ENCODE peak calls at places on chromosomes 16 and 17, in nine cellular contexts. Z is mesendoderm, V is Panc1, C is uterus, Y is body of pancreas, D is small intestine, H is GM23248, K is mammary epithelial cell, R is HL-60. W is an unnamed sample.

GRCh38 chr17:63033142-63033541 is 67.1 kb downstream of the TANC2 start:
- DNase-seq in R (no peak), H (no peak), D (no peak), C (no peak), V (no peak), Z (peak; percentile 72), K (no peak), Y (no peak), W (no peak)

GRCh38 chr17:63950940-63951907 is 19.1 kb upstream of the CD79B start:
- DNase-seq in K (peak; percentile 39), R (peak; percentile 4), C (no peak), Y (peak; percentile 70), V (peak; percentile 8), Z (peak; percentile 54), H (no peak), D (peak; percentile 70), W (no peak)

GRCh38 chr16:30430428-30430970 is 669 bp upstream of the DCTPP1 start:
- DNase-seq in D (peak; percentile 35), H (peak; percentile 45), Z (no peak), K (no peak), Y (no peak), R (peak; percentile 69), C (peak; percentile 33), V (no peak), W (no peak)

GRCh38 chr17:80844418-80844990 is 147.1 kb upstream of the CHMP6 start:
- DNase-seq in V (no peak), K (no peak), C (no peak), R (no peak), Y (peak; percentile 6), Z (no peak), D (no peak), H (no peak), W (no peak)

GRCh38 chr17:41942626-41943025 is 12.2 kb downstream of the ODAD4 start:
- DNase-seq in V (no peak), K (no peak), D (no peak), C (no peak), Z (no peak), Y (no peak), H (no peak), R (no peak), W (no peak)

GRCh38 chr17:43388198-43389021 is 10.4 kb upstream of the ARL4D start:
- DNase-seq in Y (peak; percentile 92), H (peak; percentile 97), D (peak; percentile 93), K (peak; percentile 91), R (peak; percentile 92), C (peak; percentile 90), V (no peak), Z (peak; percentile 96), W (peak; percentile 69)

GRCh38 chr17:40596261-40596919 is 31.1 kb upstream of the CCR7 start:
- DNase-seq in K (peak; percentile 10), C (no peak), R (peak; percentile 15), V (no peak), Y (no peak), D (no peak), Z (peak; percentile 67), H (no peak), W (no peak)

GRCh38 chr16:55628306-55628968 is 27.4 kb upstream of the SLC6A2 start:
- DNase-seq in Z (peak; percentile 5), R (no peak), D (no peak), V (no peak), C (no peak), K (no peak), Y (no peak), H (no peak), W (no peak)

GRCh38 chr17:50447870-50448573 is 20.7 kb downstream of the CHAD start:
- DNase-seq in K (no peak), D (peak; percentile 65), C (no peak), Z (no peak), R (no peak), V (no peak), H (no peak), Y (peak; percentile 68), W (no peak)

GRCh38 chr16:14024300-14024699 is 46.8 kb upstream of the MRTFB start:
- DNase-seq in V (no peak), Z (no peak), Y (no peak), H (peak; percentile 34), C (no peak), R (no peak), K (no peak), D (no peak), W (no peak)

GRCh38 chr17:36591434-36592315 is at the start of gene DHRS11:
- DNase-seq in Z (peak; percentile 87), R (peak; percentile 78), C (peak; percentile 83), V (no peak), D (peak; percentile 86), H (peak; percentile 90), K (peak; percentile 74), Y (peak; percentile 83), W (peak; percentile 67)

GRCh38 chr16:16830973-16831372 is 452.0 kb downstream of the NPIPA7 start:
- DNase-seq in H (no peak), R (no peak), Z (no peak), C (no peak), K (no peak), Y (no peak), V (no peak), D (no peak), W (no peak)

GRCh38 chr16:85002643-85003042 is 8.7 kb downstream of the ZDHHC7 start:
- DNase-seq in C (no peak), H (no peak), V (no peak), Y (no peak), D (no peak), R (no peak), Z (no peak), K (no peak), W (no peak)

GRCh38 chr17:7523033-7523432 is 25.8 kb upstream of the TNFSF12 start:
- DNase-seq in Z (peak; percentile 90), C (no peak), K (no peak), H (peak; percentile 30), R (peak; percentile 14), V (no peak), D (peak; percentile 27), Y (no peak), W (no peak)

DNA sequence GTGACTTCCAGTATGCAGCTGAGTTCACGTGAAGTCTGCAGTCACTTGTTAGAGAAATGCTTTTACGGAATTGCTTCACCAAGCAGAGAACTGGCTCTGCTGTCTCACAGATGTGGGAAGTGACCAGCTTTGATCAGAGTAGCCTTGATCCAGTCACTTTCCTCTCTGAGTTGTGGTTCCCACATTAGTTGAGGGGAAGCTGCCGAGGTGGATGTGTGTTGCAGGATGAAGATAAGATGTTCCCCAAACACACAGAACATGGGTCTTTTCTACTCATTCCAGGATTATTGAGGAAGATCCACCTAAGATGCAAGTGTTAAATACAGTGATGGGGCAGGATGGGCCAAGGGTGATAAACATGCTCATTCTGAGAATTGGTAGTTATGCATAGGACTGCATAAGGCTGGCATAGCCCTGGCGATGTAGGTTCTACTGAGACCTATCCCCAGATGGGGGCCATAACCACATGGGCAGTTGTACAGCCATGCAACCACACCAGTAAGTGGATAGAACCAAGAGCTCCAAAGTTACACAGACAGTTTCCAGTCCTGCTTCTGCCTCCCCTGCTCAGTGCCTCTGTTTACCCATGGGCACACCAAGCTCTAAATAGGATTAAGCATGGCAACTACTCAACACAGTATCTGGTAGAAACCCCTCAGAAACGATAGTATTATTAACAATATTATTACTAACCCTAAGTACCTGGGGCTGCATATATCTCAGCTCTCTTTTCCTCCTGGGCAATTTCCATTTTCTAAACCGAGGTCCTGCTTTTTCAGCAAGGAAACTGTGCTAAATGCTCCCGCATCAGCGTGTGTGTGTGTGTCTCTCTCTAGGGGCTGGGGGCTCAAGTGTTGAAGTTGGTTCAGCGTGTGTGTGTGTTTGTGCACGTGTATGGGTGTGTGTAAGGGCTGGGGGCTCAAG is 169.0 kb upstream of the MAF start:
- DNase-seq in H (no peak), V (no peak), K (no peak), R (no peak), C (no peak), Z (no peak), D (peak; percentile 13), Y (no peak), W (no peak)
- H3K27ac ChIP-seq in H (no peak overlapping the region), V (no peak overlapping the region), K (peak overlapping the region; percentile 30), R (no peak overlapping the region), C (peak overlapping the region; percentile 96), Z (no peak overlapping the region), D (peak overlapping the region; percentile 91), Y (peak overlapping the region; percentile 53), W (no peak overlapping the region)

GRCh38 chr16:25009822-25010221 is 5.3 kb downstream of the ARHGAP17 start:
- DNase-seq in C (no peak), Z (no peak), D (no peak), K (no peak), H (peak; percentile 36), V (no peak), R (peak; percentile 77), Y (no peak), W (no peak)
- H3K27ac ChIP-seq in C (peak overlapping the region; percentile 24), Z (no peak overlapping the region), D (peak overlapping the region; percentile 21), K (no peak overlapping the region), H (no peak overlapping the region), V (peak overlapping the region; percentile 58), R (peak overlapping the region; percentile 32), Y (no peak overlapping the region), W (no peak overlapping the region)

GRCh38 chr16:66934138-66934838 is at the start of gene CIAO2B:
- DNase-seq in H (peak; percentile 94), Z (peak; percentile 86), K (peak; percentile 81), Y (peak; percentile 89), C (peak; percentile 90), R (peak; percentile 87), D (peak; percentile 86), V (no peak), W (peak; percentile 62)
- H3K27ac ChIP-seq in H (peak within 1 kb of the TSS; percentile 59), Z (no peak within 1 kb of the TSS), K (peak within 1 kb of the TSS; percentile 92), Y (peak within 1 kb of the TSS; percentile 91), C (peak within 1 kb of the TSS; percentile 91), R (peak within 1 kb of the TSS; percentile 89), D (peak within 1 kb of the TSS; percentile 88), V (peak within 1 kb of the TSS; percentile 88), W (peak within 1 kb of the TSS; percentile 93)

DNA sequence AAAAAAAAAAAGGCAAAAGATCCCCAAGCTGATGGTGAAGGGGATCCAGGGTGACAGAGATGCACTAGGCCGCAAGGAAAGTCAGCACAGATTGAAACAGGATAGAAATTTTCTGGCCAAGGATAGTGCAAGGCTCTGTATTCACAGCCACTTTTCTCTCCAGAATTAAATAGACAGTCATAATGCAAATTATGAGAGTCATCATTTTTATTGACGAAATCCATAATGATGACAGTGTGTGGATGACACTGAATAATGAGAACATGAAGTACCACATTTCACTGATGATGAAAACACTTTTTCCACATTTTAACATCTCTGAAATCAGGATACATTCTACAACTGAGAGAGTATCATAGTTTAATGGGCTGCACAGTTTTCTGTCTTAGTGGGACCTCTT is 72.5 kb downstream of the CDYL2 start:
- DNase-seq in V (no peak), D (no peak), C (no peak), H (no peak), R (no peak), Y (no peak), Z (no peak), K (no peak), W (no peak)
- H3K27ac ChIP-seq in V (no peak overlapping the region), D (no peak overlapping the region), C (no peak overlapping the region), H (no peak overlapping the region), R (no peak overlapping the region), Y (no peak overlapping the region), Z (no peak overlapping the region), K (no peak overlapping the region), W (peak overlapping the region; percentile 52)

GRCh38 chr16:88686062-88686438 is 257 bp downstream of the SNAI3 start:
- DNase-seq in C (no peak), D (no peak), Z (no peak), Y (peak; percentile 53), R (no peak), K (no peak), V (no peak), H (peak; percentile 37), W (no peak)
- H3K27ac ChIP-seq in C (no peak overlapping the region), D (peak overlapping the region; percentile 71), Z (no peak overlapping the region), Y (peak overlapping the region; percentile 25), R (peak overlapping the region; percentile 49), K (no peak overlapping the region), V (no peak overlapping the region), H (no peak overlapping the region), W (no peak overlapping the region)

W was measured in caudate nucleus.